ENCODE peak calls at places on chromosome 14, in seven cellular contexts. A is HFFc6, S is AG04450, O is germinal center, U is astrocyte, X is HuH-7, H is aorta. G is an unnamed sample.

GRCh38 chr14:24013654-24014514 is 25.2 kb downstream of the DHRS4L2 start:
- DNase-seq in U (peak), H (no peak), A (peak), O (peak), X (peak), S (peak), G (no peak)

GRCh38 chr14:84937044-84937443 is 592.9 kb upstream of the FLRT2 start:
- DNase-seq in A (no peak), S (no peak), H (no peak), X (no peak), U (no peak), O (no peak), G (no peak)

GRCh38 chr14:72683787-72684186 is 210.1 kb downstream of the DPF3 start:
- DNase-seq in X (no peak), U (no peak), O (no peak), A (no peak), S (no peak), H (no peak), G (no peak)

GRCh38 chr14:25042362-25043299 is 7.3 kb downstream of the STXBP6 start:
- DNase-seq in U (peak), O (no peak), A (peak), S (no peak), H (no peak), X (peak), G (no peak)

GRCh38 chr14:29799718-29800117 is 127.9 kb downstream of the PRKD1 start:
- DNase-seq in A (no peak), U (no peak), H (no peak), X (no peak), S (no peak), O (no peak), G (no peak)

GRCh38 chr14:20434701-20435453 is 1.1 kb downstream of the KLHL33 start:
- DNase-seq in X (no peak), A (no peak), U (no peak), O (no peak), S (no peak), H (peak), G (peak)

GRCh38 chr14:67857778-67858350 is 38.3 kb downstream of the RAD51B start:
- DNase-seq in H (peak), U (no peak), O (no peak), X (no peak), A (no peak), S (no peak), G (no peak)

GRCh38 chr14:38143170-38143569 is 64.5 kb upstream of the SSTR1 start:
- DNase-seq in S (no peak), X (no peak), A (peak), O (no peak), H (no peak), U (no peak), G (no peak)

GRCh38 chr14:93031505-93032300 is 84.0 kb downstream of the ITPK1 start:
- DNase-seq in U (no peak), S (no peak), H (no peak), O (no peak), X (no peak), A (no peak), G (no peak)

GRCh38 chr14:80047761-80048160 is 163.5 kb downstream of the DIO2 start:
- DNase-seq in H (no peak), O (no peak), U (no peak), S (no peak), A (no peak), X (no peak), G (no peak)

GRCh38 chr14:75181426-75182062 is 5.1 kb upstream of the TMED10 start:
- DNase-seq in O (no peak), S (no peak), X (no peak), H (no peak), A (no peak), U (no peak), G (no peak)

GRCh38 chr14:106844608-106845285 is 1318.4 kb downstream of the TMEM121 start:
- DNase-seq in S (no peak), X (peak), U (no peak), O (peak), A (no peak), H (peak), G (peak)

GRCh38 chr14:50083467-50084337 is 32.7 kb downstream of the VCPKMT start:
- DNase-seq in X (no peak), H (no peak), O (peak), A (no peak), U (no peak), S (no peak), G (no peak)

GRCh38 chr14:63717704-63718103 is 10.2 kb downstream of the SGPP1 start:
- DNase-seq in H (no peak), U (peak), O (no peak), A (peak), S (no peak), X (no peak), G (no peak)

GRCh38 chr14:67580336-67581230 is 19.5 kb downstream of the PIGH start:
- DNase-seq in A (no peak), O (no peak), H (no peak), U (no peak), S (no peak), X (no peak), G (no peak)

GRCh38 chr14:35244542-35244941 is 47.6 kb upstream of the PSMA6 start:
- DNase-seq in A (no peak), O (no peak), U (no peak), S (no peak), X (no peak), H (no peak), G (no peak)

GRCh38 chr14:33765251-33765650 is 185.6 kb downstream of the EGLN3 start:
- DNase-seq in A (no peak), U (peak), O (no peak), S (no peak), H (no peak), X (no peak), G (no peak)

GRCh38 chr14:102362084-102362483 is 606 bp downstream of the CINP start:
- DNase-seq in S (no peak), A (peak), O (peak), X (no peak), U (peak), H (no peak), G (no peak)

GRCh38 chr14:69695664-69696527 is 71.0 kb upstream of the SRSF5 start:
- DNase-seq in X (no peak), O (no peak), S (no peak), A (peak), H (no peak), U (peak), G (peak)

GRCh38 chr14:24837280-24838046 is 203.5 kb upstream of the GZMB start:
- DNase-seq in X (no peak), H (no peak), A (peak), O (no peak), S (no peak), U (peak), G (no peak)

G was measured in posterior vena cava.